ENCODE peak calls at places on chromosomes 5 and 9, in six cellular contexts. One of them, this sample, is unnamed.

GRCh38 chr9:34379334-34380033 is 2.8 kb upstream of the MYORG start:
- DNase-seq in coronary artery: peak; percentile 87
- DNase-seq in GM20000: peak; percentile 93
- DNase-seq in fibroblast of lung: peak; percentile 81
- DNase-seq in prostate gland: peak; percentile 78
- DNase-seq in fibroblast of pulmonary artery: peak; percentile 90
- DNase-seq in this sample: no peak

GRCh38 chr9:107942870-107943269 is 453.3 kb upstream of the KLF4 start:
- DNase-seq in coronary artery: no peak
- DNase-seq in GM20000: no peak
- DNase-seq in fibroblast of lung: no peak
- DNase-seq in prostate gland: no peak
- DNase-seq in fibroblast of pulmonary artery: peak; percentile 2
- DNase-seq in this sample: no peak

GRCh38 chr5:4372481-4372880 is 767.6 kb upstream of the ADAMTS16 start:
- DNase-seq in coronary artery: no peak
- DNase-seq in GM20000: no peak
- DNase-seq in fibroblast of lung: no peak
- DNase-seq in prostate gland: no peak
- DNase-seq in fibroblast of pulmonary artery: no peak
- DNase-seq in this sample: no peak

GRCh38 chr5:93891491-93892480 is 150.4 kb upstream of the POU5F2 start:
- DNase-seq in coronary artery: no peak
- DNase-seq in GM20000: no peak
- DNase-seq in fibroblast of lung: no peak
- DNase-seq in prostate gland: no peak
- DNase-seq in fibroblast of pulmonary artery: no peak
- DNase-seq in this sample: no peak

GRCh38 chr5:139407517-139407916 is 3.6 kb upstream of the SPATA24 start:
- DNase-seq in coronary artery: no peak
- DNase-seq in GM20000: peak; percentile 20
- DNase-seq in fibroblast of lung: no peak
- DNase-seq in prostate gland: no peak
- DNase-seq in fibroblast of pulmonary artery: no peak
- DNase-seq in this sample: no peak

GRCh38 chr5:172410839-172411238 is 43.5 kb downstream of the SH3PXD2B start:
- DNase-seq in coronary artery: no peak
- DNase-seq in GM20000: no peak
- DNase-seq in fibroblast of lung: peak; percentile 69
- DNase-seq in prostate gland: no peak
- DNase-seq in fibroblast of pulmonary artery: peak; percentile 55
- DNase-seq in this sample: no peak

GRCh38 chr5:175567954-175568353 is 89.6 kb downstream of the SFXN1 start:
- DNase-seq in coronary artery: no peak
- DNase-seq in GM20000: no peak
- DNase-seq in fibroblast of lung: no peak
- DNase-seq in prostate gland: no peak
- DNase-seq in fibroblast of pulmonary artery: no peak
- DNase-seq in this sample: no peak

GRCh38 chr5:169389318-169389717 is 88.4 kb upstream of the SLIT3 start:
- DNase-seq in coronary artery: no peak
- DNase-seq in GM20000: no peak
- DNase-seq in fibroblast of lung: no peak
- DNase-seq in prostate gland: no peak
- DNase-seq in fibroblast of pulmonary artery: no peak
- DNase-seq in this sample: no peak

GRCh38 chr5:154470949-154471870 is 6.8 kb downstream of the HAND1 start:
- DNase-seq in coronary artery: no peak
- DNase-seq in GM20000: no peak
- DNase-seq in fibroblast of lung: no peak
- DNase-seq in prostate gland: no peak
- DNase-seq in fibroblast of pulmonary artery: no peak
- DNase-seq in this sample: no peak

GRCh38 chr9:137302176-137303030 is at the start of gene NRARP:
- DNase-seq in coronary artery: no peak
- DNase-seq in GM20000: peak; percentile 99
- DNase-seq in fibroblast of lung: peak; percentile 63
- DNase-seq in prostate gland: peak; percentile 94
- DNase-seq in fibroblast of pulmonary artery: peak; percentile 83
- DNase-seq in this sample: no peak

GRCh38 chr5:50975840-50976239 is 309.4 kb downstream of the PARP8 start:
- DNase-seq in coronary artery: no peak
- DNase-seq in GM20000: no peak
- DNase-seq in fibroblast of lung: no peak
- DNase-seq in prostate gland: no peak
- DNase-seq in fibroblast of pulmonary artery: no peak
- DNase-seq in this sample: no peak

GRCh38 chr9:95073918-95074317 is 243.6 kb downstream of the FANCC start:
- DNase-seq in coronary artery: no peak
- DNase-seq in GM20000: no peak
- DNase-seq in fibroblast of lung: no peak
- DNase-seq in prostate gland: no peak
- DNase-seq in fibroblast of pulmonary artery: no peak
- DNase-seq in this sample: no peak

GRCh38 chr5:141634162-141634561 is 2.5 kb downstream of the HDAC3 start:
- DNase-seq in coronary artery: peak; percentile 9
- DNase-seq in GM20000: peak; percentile 78
- DNase-seq in fibroblast of lung: no peak
- DNase-seq in prostate gland: no peak
- DNase-seq in fibroblast of pulmonary artery: no peak
- DNase-seq in this sample: no peak

GRCh38 chr5:172498431-172499129 is 44.3 kb upstream of the SH3PXD2B start:
- DNase-seq in coronary artery: peak; percentile 50
- DNase-seq in GM20000: no peak
- DNase-seq in fibroblast of lung: no peak
- DNase-seq in prostate gland: peak; percentile 1
- DNase-seq in fibroblast of pulmonary artery: no peak
- DNase-seq in this sample: no peak

GRCh38 chr5:109329296-109330252 is 80.2 kb downstream of the PJA2 start:
- DNase-seq in coronary artery: no peak
- DNase-seq in GM20000: no peak
- DNase-seq in fibroblast of lung: peak; percentile 95
- DNase-seq in prostate gland: no peak
- DNase-seq in fibroblast of pulmonary artery: peak; percentile 89
- DNase-seq in this sample: no peak

GRCh38 chr5:77651343-77651742 is 12.8 kb upstream of the OTP start:
- DNase-seq in coronary artery: no peak
- DNase-seq in GM20000: no peak
- DNase-seq in fibroblast of lung: no peak
- DNase-seq in prostate gland: no peak
- DNase-seq in fibroblast of pulmonary artery: no peak
- DNase-seq in this sample: no peak
- TF ChIP-seq CTCF in coronary artery: no peak
- TF ChIP-seq CTCF in GM20000: no peak
- TF ChIP-seq CTCF in fibroblast of lung: no peak
- TF ChIP-seq CTCF in prostate gland: no peak
- TF ChIP-seq CTCF in fibroblast of pulmonary artery: no peak
- TF ChIP-seq CTCF in this sample: no peak

GRCh38 chr5:148094336-148094735 is 30.6 kb downstream of the SPINK5 start:
- DNase-seq in coronary artery: no peak
- DNase-seq in GM20000: no peak
- DNase-seq in fibroblast of lung: no peak
- DNase-seq in prostate gland: no peak
- DNase-seq in fibroblast of pulmonary artery: no peak
- DNase-seq in this sample: no peak
- TF ChIP-seq CTCF in coronary artery: no peak
- TF ChIP-seq CTCF in GM20000: no peak
- TF ChIP-seq CTCF in fibroblast of lung: no peak
- TF ChIP-seq CTCF in prostate gland: no peak
- TF ChIP-seq CTCF in fibroblast of pulmonary artery: no peak
- TF ChIP-seq CTCF in this sample: no peak

GRCh38 chr5:39948867-39949468 is 524.2 kb upstream of the DAB2 start:
- DNase-seq in coronary artery: no peak
- DNase-seq in GM20000: peak; percentile 52
- DNase-seq in fibroblast of lung: peak; percentile 86
- DNase-seq in prostate gland: peak; percentile 63
- DNase-seq in fibroblast of pulmonary artery: peak; percentile 82
- DNase-seq in this sample: no peak
- TF ChIP-seq CTCF in coronary artery: peak; percentile 12
- TF ChIP-seq CTCF in GM20000: peak; percentile 45
- TF ChIP-seq CTCF in fibroblast of lung: peak; percentile 59
- TF ChIP-seq CTCF in prostate gland: peak; percentile 72
- TF ChIP-seq CTCF in fibroblast of pulmonary artery: peak; percentile 70
- TF ChIP-seq CTCF in this sample: peak; percentile 94

GRCh38 chr9:134641173-134641985 is at the start of gene COL5A1:
- DNase-seq in coronary artery: peak; percentile 95
- DNase-seq in GM20000: no peak
- DNase-seq in fibroblast of lung: peak; percentile 90
- DNase-seq in prostate gland: peak; percentile 92
- DNase-seq in fibroblast of pulmonary artery: peak; percentile 92
- DNase-seq in this sample: no peak
- TF ChIP-seq CTCF in coronary artery: no peak
- TF ChIP-seq CTCF in GM20000: no peak
- TF ChIP-seq CTCF in fibroblast of lung: peak; percentile 20
- TF ChIP-seq CTCF in prostate gland: peak; percentile 60
- TF ChIP-seq CTCF in fibroblast of pulmonary artery: no peak
- TF ChIP-seq CTCF in this sample: peak; percentile 45

GRCh38 chr9:71683598-71684235 is 84.6 kb downstream of the CEMIP2 start:
- DNase-seq in coronary artery: no peak
- DNase-seq in GM20000: no peak
- DNase-seq in fibroblast of lung: peak; percentile 67
- DNase-seq in prostate gland: peak; percentile 19
- DNase-seq in fibroblast of pulmonary artery: peak; percentile 37
- DNase-seq in this sample: no peak
- TF ChIP-seq CTCF in coronary artery: no peak
- TF ChIP-seq CTCF in GM20000: no peak
- TF ChIP-seq CTCF in fibroblast of lung: peak; percentile 57
- TF ChIP-seq CTCF in prostate gland: no peak
- TF ChIP-seq CTCF in fibroblast of pulmonary artery: peak; percentile 33
- TF ChIP-seq CTCF in this sample: peak; percentile 48

GRCh38 chr9:132354645-132355355 is at the start of gene SETX:
- DNase-seq in coronary artery: peak; percentile 98
- DNase-seq in GM20000: peak; percentile 99
- DNase-seq in fibroblast of lung: peak; percentile 95
- DNase-seq in prostate gland: peak; percentile 96
- DNase-seq in fibroblast of pulmonary artery: peak; percentile 97
- DNase-seq in this sample: peak; percentile 97
- TF ChIP-seq CTCF in coronary artery: no peak
- TF ChIP-seq CTCF in GM20000: no peak
- TF ChIP-seq CTCF in fibroblast of lung: no peak
- TF ChIP-seq CTCF in prostate gland: peak; percentile 48
- TF ChIP-seq CTCF in fibroblast of pulmonary artery: no peak
- TF ChIP-seq CTCF in this sample: no peak

GRCh38 chr5:9391080-9391479 is 154.8 kb downstream of the SEMA5A start:
- DNase-seq in coronary artery: no peak
- DNase-seq in GM20000: no peak
- DNase-seq in fibroblast of lung: no peak
- DNase-seq in prostate gland: no peak
- DNase-seq in fibroblast of pulmonary artery: no peak
- DNase-seq in this sample: no peak
- TF ChIP-seq CTCF in coronary artery: no peak
- TF ChIP-seq CTCF in GM20000: no peak
- TF ChIP-seq CTCF in fibroblast of lung: no peak
- TF ChIP-seq CTCF in prostate gland: no peak
- TF ChIP-seq CTCF in fibroblast of pulmonary artery: no peak
- TF ChIP-seq CTCF in this sample: no peak

GRCh38 chr5:149697001-149697400 is 33.1 kb upstream of the PPARGC1B start:
- DNase-seq in coronary artery: no peak
- DNase-seq in GM20000: no peak
- DNase-seq in fibroblast of lung: peak; percentile 13
- DNase-seq in prostate gland: no peak
- DNase-seq in fibroblast of pulmonary artery: peak; percentile 29
- DNase-seq in this sample: no peak
- TF ChIP-seq CTCF in coronary artery: no peak
- TF ChIP-seq CTCF in GM20000: no peak
- TF ChIP-seq CTCF in fibroblast of lung: no peak
- TF ChIP-seq CTCF in prostate gland: no peak
- TF ChIP-seq CTCF in fibroblast of pulmonary artery: no peak
- TF ChIP-seq CTCF in this sample: no peak